ENCODE peak calls at places on chromosomes 12 and 14, in four cellular contexts. One of them, this sample, is unnamed.

GRCh38 chr12:62673027-62673815 is 206.6 kb downstream of the MON2 start:
- DNase-seq in foreskin fibroblast: no peak
- DNase-seq in IMR-90: no peak
- DNase-seq in cardiac muscle cell: no peak
- DNase-seq in this sample: no peak

GRCh38 chr12:74111688-74112360 is 425.8 kb upstream of the ATXN7L3B start:
- DNase-seq in foreskin fibroblast: no peak
- DNase-seq in IMR-90: no peak
- DNase-seq in cardiac muscle cell: no peak
- DNase-seq in this sample: peak

GRCh38 chr12:6788972-6789905 is at the start of gene CD4:
- DNase-seq in foreskin fibroblast: no peak
- DNase-seq in IMR-90: no peak
- DNase-seq in cardiac muscle cell: no peak
- DNase-seq in this sample: no peak

GRCh38 chr12:23128462-23128861 is 503.5 kb downstream of the ETNK1 start:
- DNase-seq in foreskin fibroblast: no peak
- DNase-seq in IMR-90: no peak
- DNase-seq in cardiac muscle cell: no peak
- DNase-seq in this sample: no peak

GRCh38 chr12:124754949-124755800 is 108.5 kb downstream of the SCARB1 start:
- DNase-seq in foreskin fibroblast: peak
- DNase-seq in IMR-90: peak
- DNase-seq in cardiac muscle cell: peak
- DNase-seq in this sample: no peak

GRCh38 chr12:112482734-112483133 is 64.0 kb downstream of the PTPN11 start:
- DNase-seq in foreskin fibroblast: no peak
- DNase-seq in IMR-90: no peak
- DNase-seq in cardiac muscle cell: no peak
- DNase-seq in this sample: no peak

GRCh38 chr14:104551851-104552737 is 27.5 kb upstream of the C14orf180 start:
- DNase-seq in foreskin fibroblast: no peak
- DNase-seq in IMR-90: no peak
- DNase-seq in cardiac muscle cell: no peak
- DNase-seq in this sample: no peak

GRCh38 chr14:101963052-101963451 is 1.3 kb upstream of the DYNC1H1 start:
- DNase-seq in foreskin fibroblast: no peak
- DNase-seq in IMR-90: no peak
- DNase-seq in cardiac muscle cell: no peak
- DNase-seq in this sample: no peak

GRCh38 chr12:80620281-80620680 is 87.2 kb upstream of the MYF6 start:
- DNase-seq in foreskin fibroblast: no peak
- DNase-seq in IMR-90: no peak
- DNase-seq in cardiac muscle cell: no peak
- DNase-seq in this sample: no peak

GRCh38 chr12:31204995-31205582 is 120.9 kb downstream of the SINHCAF start:
- DNase-seq in foreskin fibroblast: peak
- DNase-seq in IMR-90: peak
- DNase-seq in cardiac muscle cell: peak
- DNase-seq in this sample: no peak

GRCh38 chr12:100058482-100059029 is 73.8 kb upstream of the ANKS1B start:
- DNase-seq in foreskin fibroblast: peak
- DNase-seq in IMR-90: peak
- DNase-seq in cardiac muscle cell: peak
- DNase-seq in this sample: no peak

GRCh38 chr14:27390130-27390529 is 792.3 kb upstream of the NOVA1 start:
- DNase-seq in foreskin fibroblast: no peak
- DNase-seq in IMR-90: no peak
- DNase-seq in cardiac muscle cell: no peak
- DNase-seq in this sample: no peak

GRCh38 chr12:65164774-65165173 is 4.6 kb upstream of the LEMD3 start:
- DNase-seq in foreskin fibroblast: no peak
- DNase-seq in IMR-90: no peak
- DNase-seq in cardiac muscle cell: no peak
- DNase-seq in this sample: no peak

GRCh38 chr12:76637807-76638206 is 78.2 kb upstream of the OSBPL8 start:
- DNase-seq in foreskin fibroblast: peak
- DNase-seq in IMR-90: peak
- DNase-seq in cardiac muscle cell: no peak
- DNase-seq in this sample: no peak

GRCh38 chr12:80709811-80710726 is 2.6 kb downstream of the MYF6 start:
- DNase-seq in foreskin fibroblast: no peak
- DNase-seq in IMR-90: no peak
- DNase-seq in cardiac muscle cell: peak
- DNase-seq in this sample: peak

GRCh38 chr12:119061208-119061796 is 80.0 kb downstream of the SRRM4 start:
- DNase-seq in foreskin fibroblast: peak
- DNase-seq in IMR-90: peak
- DNase-seq in cardiac muscle cell: peak
- DNase-seq in this sample: peak

GRCh38 chr12:31020385-31021166 is 53.1 kb upstream of the DDX11 start:
- DNase-seq in foreskin fibroblast: no peak
- DNase-seq in IMR-90: no peak
- DNase-seq in cardiac muscle cell: no peak
- DNase-seq in this sample: no peak

GRCh38 chr12:50788562-50788961 is 24.7 kb downstream of the ATF1 start:
- DNase-seq in foreskin fibroblast: peak
- DNase-seq in IMR-90: peak
- DNase-seq in cardiac muscle cell: peak
- DNase-seq in this sample: no peak

GRCh38 chr12:66603981-66604380 is 74.9 kb downstream of the GRIP1 start:
- DNase-seq in foreskin fibroblast: no peak
- DNase-seq in IMR-90: no peak
- DNase-seq in cardiac muscle cell: no peak
- DNase-seq in this sample: no peak

GRCh38 chr14:93316716-93317115 is 16.1 kb downstream of the BTBD7 start:
- DNase-seq in foreskin fibroblast: peak
- DNase-seq in IMR-90: peak
- DNase-seq in cardiac muscle cell: no peak
- DNase-seq in this sample: no peak

GRCh38 chr12:64744422-64745258 is 14.6 kb downstream of the GNS start:
- DNase-seq in foreskin fibroblast: no peak
- DNase-seq in IMR-90: peak
- DNase-seq in cardiac muscle cell: peak
- DNase-seq in this sample: no peak

GRCh38 chr14:95941897-95942296 is 65.3 kb downstream of the TUNAR start:
- DNase-seq in foreskin fibroblast: no peak
- DNase-seq in IMR-90: no peak
- DNase-seq in cardiac muscle cell: no peak
- DNase-seq in this sample: no peak

GRCh38 chr14:32985881-32986280 is 47.2 kb downstream of the NPAS3 start:
- DNase-seq in foreskin fibroblast: no peak
- DNase-seq in IMR-90: no peak
- DNase-seq in cardiac muscle cell: peak
- DNase-seq in this sample: no peak

GRCh38 chr12:98440165-98440581 is 75.2 kb upstream of the TMPO start:
- DNase-seq in foreskin fibroblast: peak
- DNase-seq in IMR-90: peak
- DNase-seq in cardiac muscle cell: peak
- DNase-seq in this sample: no peak

DNA sequence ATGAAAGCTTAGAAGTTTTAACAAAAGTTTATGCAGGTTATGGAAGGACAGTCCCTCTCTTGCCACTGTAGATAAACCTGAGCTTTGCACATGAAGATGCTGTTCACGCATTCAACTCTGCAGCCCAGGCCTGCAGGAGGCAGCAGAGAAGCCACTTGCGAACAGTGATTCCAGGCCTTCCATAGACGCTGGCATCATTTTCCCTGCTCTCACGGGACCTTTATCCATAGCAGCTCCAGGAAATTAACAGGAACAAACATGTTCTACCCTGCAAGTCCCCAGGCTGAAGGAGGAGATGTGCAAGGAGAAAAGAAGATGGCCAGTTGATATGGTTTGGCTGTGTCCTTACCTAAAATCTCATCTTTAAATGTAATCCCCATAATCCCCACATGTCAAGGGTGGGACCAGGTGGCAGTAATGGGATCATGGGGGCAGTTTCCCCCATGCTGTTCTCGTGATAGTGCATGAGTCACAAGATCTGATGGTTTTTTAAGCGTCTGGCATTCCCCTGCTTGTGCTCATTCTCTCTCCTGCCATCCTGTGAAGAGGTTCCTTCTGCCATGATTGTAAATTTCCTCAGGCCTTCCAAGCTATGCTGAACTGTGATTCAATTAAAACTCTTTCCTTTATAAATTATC is 2.0 kb downstream of the ERP27 start:
- DNase-seq in foreskin fibroblast: no peak
- DNase-seq in IMR-90: no peak
- DNase-seq in cardiac muscle cell: no peak
- DNase-seq in this sample: no peak
- TF ChIP-seq CTCF in foreskin fibroblast: peak
- TF ChIP-seq CTCF in IMR-90: no peak
- TF ChIP-seq CTCF in cardiac muscle cell: peak
- TF ChIP-seq CTCF in this sample: no peak

GRCh38 chr12:68579254-68579653 is 31.4 kb upstream of the RAP1B start:
- DNase-seq in foreskin fibroblast: no peak
- DNase-seq in IMR-90: no peak
- DNase-seq in cardiac muscle cell: no peak
- DNase-seq in this sample: no peak

GRCh38 chr12:68577949-68578348 is 32.8 kb upstream of the RAP1B start:
- DNase-seq in foreskin fibroblast: no peak
- DNase-seq in IMR-90: no peak
- DNase-seq in cardiac muscle cell: no peak
- DNase-seq in this sample: no peak

GRCh38 chr12:68580911-68581310 is 29.8 kb upstream of the RAP1B start:
- DNase-seq in foreskin fibroblast: no peak
- DNase-seq in IMR-90: peak
- DNase-seq in cardiac muscle cell: no peak
- DNase-seq in this sample: no peak

GRCh38 chr12:68581926-68582325 is 28.8 kb upstream of the RAP1B start:
- DNase-seq in foreskin fibroblast: no peak
- DNase-seq in IMR-90: no peak
- DNase-seq in cardiac muscle cell: no peak
- DNase-seq in this sample: no peak

DNA sequence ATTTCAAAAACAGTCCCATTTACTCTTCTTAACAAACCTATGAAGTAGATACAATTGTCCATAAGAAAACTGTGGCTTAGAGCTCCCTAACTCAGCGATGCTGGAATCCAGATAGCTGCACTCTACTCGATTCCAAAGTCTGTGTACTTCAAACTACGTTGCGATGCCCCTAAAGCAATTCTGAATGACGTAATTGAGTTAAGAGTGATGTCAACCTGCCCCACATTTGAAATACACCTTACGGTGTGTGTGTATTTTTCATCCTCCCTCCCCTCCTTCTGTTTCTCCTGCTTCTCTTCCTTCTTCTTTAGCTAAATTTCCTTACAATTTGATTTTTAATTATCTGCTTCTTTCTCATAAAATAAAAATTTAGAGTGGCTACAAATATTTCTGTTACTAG is 31.9 kb upstream of the RAP1B start:
- DNase-seq in foreskin fibroblast: no peak
- DNase-seq in IMR-90: no peak
- DNase-seq in cardiac muscle cell: no peak
- DNase-seq in this sample: no peak
- TF ChIP-seq CTCF in foreskin fibroblast: no peak
- TF ChIP-seq CTCF in IMR-90: no peak
- TF ChIP-seq CTCF in cardiac muscle cell: no peak
- TF ChIP-seq CTCF in this sample: no peak

GRCh38 chr12:109489955-109490565 is 12.6 kb downstream of the UBE3B start:
- DNase-seq in foreskin fibroblast: no peak
- DNase-seq in IMR-90: no peak
- DNase-seq in cardiac muscle cell: no peak
- DNase-seq in this sample: no peak

GRCh38 chr12:109489016-109489954 is 11.9 kb downstream of the UBE3B start:
- DNase-seq in foreskin fibroblast: no peak
- DNase-seq in IMR-90: no peak
- DNase-seq in cardiac muscle cell: no peak
- DNase-seq in this sample: no peak

GRCh38 chr12:109485201-109485600 is 7.8 kb downstream of the UBE3B start:
- DNase-seq in foreskin fibroblast: no peak
- DNase-seq in IMR-90: no peak
- DNase-seq in cardiac muscle cell: no peak
- DNase-seq in this sample: no peak

GRCh38 chr12:109487181-109488050 is 10.0 kb downstream of the UBE3B start:
- DNase-seq in foreskin fibroblast: no peak
- DNase-seq in IMR-90: no peak
- DNase-seq in cardiac muscle cell: no peak
- DNase-seq in this sample: no peak

DNA sequence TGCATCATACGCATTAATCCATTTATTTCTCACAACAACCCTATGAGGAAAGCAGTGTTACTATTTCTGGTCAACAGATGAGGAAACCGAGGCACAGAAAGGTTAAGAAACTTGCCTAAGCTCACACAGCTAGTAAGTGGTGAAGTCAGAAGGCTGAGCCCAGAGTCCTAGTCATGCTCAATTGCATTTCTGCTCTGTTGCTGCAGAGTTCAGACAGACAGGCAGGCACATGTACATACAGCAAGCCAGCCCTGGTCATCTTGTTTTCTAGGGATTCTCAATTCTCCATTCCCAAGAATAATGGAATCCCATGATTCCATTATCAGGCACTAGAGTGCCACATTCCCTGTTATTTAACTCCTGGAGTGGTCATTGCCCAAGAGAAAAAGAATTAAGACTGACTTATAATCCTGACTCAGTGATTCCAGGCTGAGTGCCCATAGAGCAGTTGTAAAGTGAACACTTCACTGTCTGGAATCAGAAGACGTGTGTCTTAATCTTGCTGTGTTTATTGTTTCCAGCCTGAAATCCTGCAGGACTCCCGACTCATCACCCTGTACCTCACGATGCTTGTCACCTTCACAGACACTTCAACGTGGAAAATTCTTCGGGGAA is 10.7 kb downstream of the UBE3B start:
- DNase-seq in foreskin fibroblast: no peak
- DNase-seq in IMR-90: peak
- DNase-seq in cardiac muscle cell: no peak
- DNase-seq in this sample: no peak
- TF ChIP-seq CTCF in foreskin fibroblast: no peak
- TF ChIP-seq CTCF in IMR-90: no peak
- TF ChIP-seq CTCF in cardiac muscle cell: no peak
- TF ChIP-seq CTCF in this sample: no peak

GRCh38 chr12:40820794-40821484 is 128.7 kb downstream of the CNTN1 start:
- DNase-seq in foreskin fibroblast: no peak
- DNase-seq in IMR-90: no peak
- DNase-seq in cardiac muscle cell: no peak
- DNase-seq in this sample: no peak
- TF ChIP-seq CTCF in foreskin fibroblast: no peak
- TF ChIP-seq CTCF in IMR-90: no peak
- TF ChIP-seq CTCF in cardiac muscle cell: no peak
- TF ChIP-seq CTCF in this sample: no peak

GRCh38 chr14:103541944-103542544 is 13.0 kb downstream of the TRMT61A start:
- DNase-seq in foreskin fibroblast: no peak
- DNase-seq in IMR-90: no peak
- DNase-seq in cardiac muscle cell: no peak
- DNase-seq in this sample: no peak
- TF ChIP-seq CTCF in foreskin fibroblast: no peak
- TF ChIP-seq CTCF in IMR-90: no peak
- TF ChIP-seq CTCF in cardiac muscle cell: no peak
- TF ChIP-seq CTCF in this sample: no peak

This sample was measured in nephron progenitor cell.